ENCODE peak calls at places on chromosomes 12 and 14, in seven cellular contexts. R is amniotic stem cell; K is activated gamma-delta T cell treated with anti-CD3 and anti-CD28 coated beads, Interleukin-2, amount 50 U/mL, for 16 hours; N is cardiac muscle cell; O is NCI-H146; H is posterior vena cava; M is left lobe of liver. F is an unnamed sample.
A peak's percentile ranks its signal among the peaks of the same experiment; 100 is the strongest.

GRCh38 chr12:48000878-48001321 is 3.4 kb downstream of the COL2A1 start:
- DNase-seq in R (no peak), K (no peak), N (peak; percentile 78), O (peak; percentile 72), H (peak; percentile 72), M (no peak), F (no peak)

GRCh38 chr14:46818147-46818546 is 166.6 kb upstream of the RPL10L start:
- DNase-seq in R (no peak), K (no peak), N (no peak), O (peak; percentile 80), H (no peak), M (no peak), F (no peak)

GRCh38 chr14:50045039-50045711 is 71.2 kb downstream of the VCPKMT start:
- DNase-seq in R (peak; percentile 7), K (peak; percentile 58), N (no peak), O (no peak), H (peak; percentile 95), M (peak; percentile 95), F (peak; percentile 57)

GRCh38 chr12:28189774-28190320 is 409 bp upstream of the CCDC91 start:
- DNase-seq in R (no peak), K (no peak), N (no peak), O (no peak), H (no peak), M (no peak), F (no peak)

GRCh38 chr14:79842270-79842669 is 369.0 kb downstream of the DIO2 start:
- DNase-seq in R (no peak), K (no peak), N (no peak), O (no peak), H (peak; percentile 84), M (no peak), F (no peak)

GRCh38 chr12:47964102-47964723 is 817 bp downstream of the TMEM106C start:
- DNase-seq in R (no peak), K (no peak), N (no peak), O (peak; percentile 53), H (peak; percentile 51), M (no peak), F (no peak)

GRCh38 chr14:105999361-106000028 is 473.1 kb downstream of the TMEM121 start:
- DNase-seq in R (no peak), K (peak; percentile 79), N (no peak), O (peak; percentile 90), H (no peak), M (peak; percentile 53), F (no peak)

GRCh38 chr14:34981743-34982420 is 910 bp upstream of the SRP54 start:
- DNase-seq in R (no peak), K (peak; percentile 6), N (peak; percentile 55), O (peak; percentile 13), H (no peak), M (no peak), F (no peak)

GRCh38 chr12:47391566-47391965 is 311.8 kb upstream of the AMIGO2 start:
- DNase-seq in R (no peak), K (peak; percentile 38), N (no peak), O (no peak), H (no peak), M (no peak), F (no peak)

GRCh38 chr14:50402965-50403364 is 6.3 kb upstream of the CDKL1 start:
- DNase-seq in R (no peak), K (no peak), N (no peak), O (no peak), H (no peak), M (no peak), F (no peak)

GRCh38 chr14:31894351-31894750 is 182.8 kb upstream of the ARHGAP5 start:
- DNase-seq in R (no peak), K (no peak), N (no peak), O (no peak), H (no peak), M (no peak), F (no peak)

GRCh38 chr12:77608157-77608755 is 222.4 kb upstream of the NAV3 start:
- DNase-seq in R (no peak), K (no peak), N (no peak), O (no peak), H (no peak), M (no peak), F (no peak)

GRCh38 chr12:51439330-51439729 is 14.7 kb downstream of the SLC4A8 start:
- DNase-seq in R (no peak), K (no peak), N (no peak), O (no peak), H (no peak), M (no peak), F (no peak)

GRCh38 chr12:47085815-47086252 is 6.1 kb upstream of the AMIGO2 start:
- DNase-seq in R (peak; percentile 58), K (peak; percentile 28), N (no peak), O (peak; percentile 68), H (no peak), M (no peak), F (no peak)

GRCh38 chr12:12684375-12685106 is 11.4 kb downstream of the GPR19 start:
- DNase-seq in R (no peak), K (no peak), N (peak; percentile 83), O (peak; percentile 66), H (no peak), M (no peak), F (no peak)

GRCh38 chr12:88052686-88053085 is 23.5 kb upstream of the C12orf50 start:
- DNase-seq in R (peak; percentile 2), K (no peak), N (peak; percentile 20), O (peak; percentile 25), H (no peak), M (peak; percentile 49), F (no peak)

GRCh38 chr14:23269193-23269592 is 16.7 kb downstream of the HOMEZ start:
- DNase-seq in R (no peak), K (no peak), N (no peak), O (no peak), H (no peak), M (no peak), F (no peak)

GRCh38 chr14:52790011-52790755 is 1.2 kb downstream of the GNPNAT1 start:
- DNase-seq in R (no peak), K (no peak), N (peak; percentile 0), O (no peak), H (no peak), M (no peak), F (no peak)

GRCh38 chr14:54651649-54652048 is 84.7 kb downstream of the SAMD4A start:
- DNase-seq in R (no peak), K (no peak), N (no peak), O (no peak), H (no peak), M (no peak), F (no peak)

GRCh38 chr12:124099661-124100060 is 126.6 kb downstream of the ZNF664 start:
- DNase-seq in R (no peak), K (no peak), N (no peak), O (no peak), H (peak; percentile 75), M (no peak), F (no peak)

F was measured in chondrocyte.